ENCODE peak calls at places on chromosomes 16 and 17, in eight cellular contexts. Q, I, X, P, K, V, M and S are unnamed samples.

GRCh38 chr17:33039874-33040273 is 48.2 kb downstream of the SPACA3 start:
- DNase-seq in I (no peak), V (no peak), M (peak; percentile 48), Q (no peak), X (no peak), P (no peak), K (no peak), S (no peak)

GRCh38 chr17:44766409-44767038 is 7.7 kb downstream of the ADAM11 start:
- DNase-seq in Q (peak; percentile 21), X (no peak), V (no peak), I (no peak), K (no peak), M (no peak), P (no peak), S (no peak)

GRCh38 chr17:80594666-80595269 is 50.1 kb downstream of the RPTOR start:
- DNase-seq in V (no peak), P (no peak), I (no peak), M (peak; percentile 27), X (no peak), Q (peak; percentile 53), K (no peak), S (no peak)

GRCh38 chr16:67874147-67874771 is 1.4 kb downstream of the EDC4 start:
- DNase-seq in M (no peak), Q (no peak), K (no peak), V (no peak), I (no peak), X (no peak), P (no peak), S (no peak)

GRCh38 chr17:74430706-74431567 is 951 bp upstream of the GPRC5C start:
- DNase-seq in M (peak; percentile 50), I (no peak), Q (no peak), X (no peak), P (peak; percentile 89), V (no peak), K (peak; percentile 41), S (no peak)

GRCh38 chr16:47726031-47726675 is 265.0 kb downstream of the PHKB start:
- DNase-seq in P (no peak), X (no peak), K (no peak), I (no peak), M (no peak), V (no peak), Q (no peak), S (no peak)

GRCh38 chr16:84845496-84846002 is 25.8 kb downstream of the CRISPLD2 start:
- DNase-seq in K (no peak), V (no peak), X (peak; percentile 13), P (no peak), Q (no peak), I (no peak), M (no peak), S (no peak)

GRCh38 chr16:68289621-68290329 is 21.0 kb downstream of the SLC7A6OS start:
- DNase-seq in I (peak; percentile 47), K (no peak), Q (no peak), V (peak; percentile 58), P (no peak), X (peak; percentile 59), M (peak; percentile 81), S (peak; percentile 27)

GRCh38 chr17:47917581-47917980 is 21.5 kb downstream of the SP2 start:
- DNase-seq in Q (no peak), X (no peak), I (no peak), K (no peak), P (no peak), V (no peak), M (no peak), S (no peak)

GRCh38 chr17:8253801-8254200 is 4.7 kb downstream of the PFAS start:
- DNase-seq in I (no peak), Q (no peak), M (no peak), P (no peak), K (no peak), X (no peak), V (no peak), S (no peak)

GRCh38 chr17:2796164-2797140 is at the start of gene RAP1GAP2:
- DNase-seq in K (no peak), I (peak; percentile 40), M (no peak), Q (no peak), X (no peak), P (no peak), V (peak; percentile 80), S (peak; percentile 51)

GRCh38 chr16:80610489-80611156 is 69.8 kb downstream of the DYNLRB2 start:
- DNase-seq in P (no peak), V (no peak), I (no peak), K (no peak), X (no peak), M (no peak), Q (no peak), S (no peak)

GRCh38 chr17:78997881-78998280 is 11.7 kb downstream of the CANT1 start:
- DNase-seq in P (no peak), V (no peak), M (no peak), K (no peak), I (no peak), X (no peak), Q (no peak), S (no peak)

GRCh38 chr17:50469671-50470305 is 1.1 kb upstream of the CHAD start:
- DNase-seq in I (no peak), P (no peak), V (no peak), Q (no peak), K (no peak), X (no peak), M (no peak), S (no peak)

GRCh38 chr16:82843606-82844271 is 217.0 kb downstream of the CDH13 start:
- DNase-seq in X (no peak), K (no peak), Q (peak; percentile 2), I (no peak), P (no peak), M (no peak), V (no peak), S (no peak)

GRCh38 chr17:50046179-50046578 is 9.7 kb upstream of the ITGA3 start:
- DNase-seq in V (no peak), P (no peak), I (no peak), M (no peak), K (no peak), X (no peak), Q (no peak), S (no peak)

GRCh38 chr17:7325031-7325528 is 4.1 kb downstream of the NEURL4 start:
- DNase-seq in I (no peak), Q (no peak), V (no peak), K (no peak), M (no peak), X (no peak), P (no peak), S (no peak)

GRCh38 chr17:77365584-77366186 is 224.9 kb downstream of the SEC14L1 start:
- DNase-seq in P (peak; percentile 78), X (peak; percentile 88), I (no peak), V (no peak), Q (no peak), M (peak; percentile 76), K (no peak), S (no peak)

GRCh38 chr17:36197389-36197708 is 791 bp upstream of the CCL3L1 start:
- DNase-seq in P (no peak), K (no peak), M (no peak), I (no peak), V (no peak), X (no peak), Q (no peak), S (no peak)

GRCh38 chr16:19338335-19338734 is 52.8 kb downstream of the CLEC19A start:
- DNase-seq in K (no peak), I (no peak), M (no peak), P (no peak), Q (no peak), V (no peak), X (no peak), S (no peak)

GRCh38 chr16:57810197-57811024 is 8.1 kb upstream of the KIFC3 start:
- DNase-seq in P (no peak), I (peak; percentile 68), X (peak; percentile 94), V (peak; percentile 81), M (peak; percentile 79), K (no peak), Q (no peak), S (peak; percentile 40)

GRCh38 chr17:46943218-46943510 is 20.2 kb downstream of the GOSR2 start:
- DNase-seq in K (no peak), Q (no peak), X (no peak), V (no peak), P (no peak), M (no peak), I (no peak), S (no peak)

GRCh38 chr16:63617047-63617989 is 1504.5 kb downstream of the CDH11 start:
- DNase-seq in P (no peak), V (no peak), M (no peak), K (no peak), I (no peak), X (peak; percentile 2), Q (no peak), S (no peak)

GRCh38 chr17:7208754-7209460 is 10.7 kb downstream of the DLG4 start:
- DNase-seq in V (no peak), Q (no peak), X (no peak), P (no peak), K (no peak), M (no peak), I (no peak), S (no peak)

GRCh38 chr17:69084911-69085310 is 24.2 kb upstream of the ABCA9 start:
- DNase-seq in K (no peak), I (no peak), X (no peak), M (peak; percentile 4), Q (no peak), V (no peak), P (no peak), S (no peak)

GRCh38 chr17:68207651-68208253 is 40.1 kb upstream of the AMZ2 start:
- DNase-seq in Q (no peak), P (no peak), V (no peak), M (no peak), I (no peak), X (no peak), K (no peak), S (no peak)

GRCh38 chr17:37844158-37844976 is 79.8 kb upstream of the TBC1D3K start:
- DNase-seq in V (peak; percentile 60), I (peak; percentile 30), X (peak; percentile 3), P (no peak), K (no peak), M (peak; percentile 89), Q (no peak), S (peak; percentile 17)

GRCh38 chr17:57868007-57868774 is 18.3 kb upstream of the MRPS23 start:
- DNase-seq in M (peak; percentile 93), V (peak; percentile 60), Q (no peak), I (no peak), P (no peak), K (peak; percentile 70), X (no peak), S (no peak)

GRCh38 chr16:54050281-54051210 is 236.0 kb downstream of the IRX3 start:
- DNase-seq in V (no peak), P (no peak), X (peak; percentile 88), I (no peak), K (no peak), M (peak; percentile 26), Q (no peak), S (no peak)

GRCh38 chr16:57113042-57113453 is 20.7 kb downstream of the CPNE2 start:
- DNase-seq in K (no peak), M (peak; percentile 33), X (no peak), P (no peak), V (no peak), I (no peak), Q (no peak), S (no peak)

GRCh38 chr17:37429039-37429438 is 22.4 kb downstream of the TADA2A start:
- DNase-seq in I (no peak), M (no peak), X (no peak), P (no peak), Q (no peak), V (no peak), K (no peak), S (no peak)

GRCh38 chr17:51799240-51799639 is 359.3 kb downstream of the CA10 start:
- DNase-seq in Q (no peak), P (no peak), M (no peak), X (no peak), K (no peak), V (no peak), I (no peak), S (no peak)

GRCh38 chr17:50953831-50954601 is 87.9 kb upstream of the TOB1 start:
- DNase-seq in V (no peak), Q (no peak), X (peak; percentile 61), K (no peak), M (peak; percentile 53), I (no peak), P (no peak), S (no peak)

GRCh38 chr16:78325532-78325931 is 226.1 kb downstream of the WWOX start:
- DNase-seq in V (no peak), I (no peak), K (no peak), X (no peak), M (peak; percentile 0), Q (no peak), P (no peak), S (no peak)